ENCODE peak calls at places on chromosomes 2 and 18, in five cellular contexts. One of them, this sample, is unnamed.
A peak's percentile ranks its signal among the peaks of the same experiment; 100 is the strongest.

GRCh38 chr18:41396861-41397260 is 558.2 kb upstream of the PIK3C3 start:
- DNase-seq in foreskin fibroblast: no peak
- DNase-seq in B cell: no peak
- DNase-seq in tibial nerve: no peak
- DNase-seq in AG09309: no peak
- DNase-seq in this sample: no peak

GRCh38 chr2:222610746-222611145 is 45.1 kb downstream of the FARSB start:
- DNase-seq in foreskin fibroblast: no peak
- DNase-seq in tibial nerve: no peak
- DNase-seq in B cell: no peak
- DNase-seq in AG09309: no peak
- DNase-seq in this sample: no peak

GRCh38 chr2:10935953-10936942 is 24.5 kb downstream of the KCNF1 start:
- DNase-seq in B cell: no peak
- DNase-seq in AG09309: peak; percentile 84
- DNase-seq in tibial nerve: no peak
- DNase-seq in foreskin fibroblast: peak; percentile 99
- DNase-seq in this sample: no peak

GRCh38 chr18:46199515-46200147 is 95.4 kb downstream of the HAUS1 start:
- DNase-seq in tibial nerve: no peak
- DNase-seq in B cell: no peak
- DNase-seq in foreskin fibroblast: peak; percentile 30
- DNase-seq in AG09309: no peak
- DNase-seq in this sample: no peak

GRCh38 chr2:52072949-52073348 is 1041.0 kb upstream of the NRXN1 start:
- DNase-seq in B cell: no peak
- DNase-seq in tibial nerve: no peak
- DNase-seq in AG09309: no peak
- DNase-seq in foreskin fibroblast: no peak
- DNase-seq in this sample: no peak

GRCh38 chr2:198004173-198004572 is 199.8 kb downstream of the PLCL1 start:
- DNase-seq in foreskin fibroblast: peak; percentile 4
- DNase-seq in tibial nerve: no peak
- DNase-seq in AG09309: no peak
- DNase-seq in B cell: no peak
- DNase-seq in this sample: no peak

GRCh38 chr2:26674771-26675170 is 17.8 kb upstream of the KCNK3 start:
- DNase-seq in AG09309: no peak
- DNase-seq in B cell: no peak
- DNase-seq in foreskin fibroblast: no peak
- DNase-seq in tibial nerve: no peak
- DNase-seq in this sample: no peak

GRCh38 chr18:27762054-27762453 is 414.9 kb downstream of the CDH2 start:
- DNase-seq in foreskin fibroblast: no peak
- DNase-seq in B cell: no peak
- DNase-seq in AG09309: no peak
- DNase-seq in tibial nerve: no peak
- DNase-seq in this sample: no peak

GRCh38 chr2:120237491-120237902 is 14.3 kb upstream of the TMEM185B start:
- DNase-seq in B cell: no peak
- DNase-seq in tibial nerve: no peak
- DNase-seq in foreskin fibroblast: peak; percentile 88
- DNase-seq in AG09309: no peak
- DNase-seq in this sample: no peak

GRCh38 chr2:95760839-95761525 is 169.2 kb downstream of the TRIM43 start:
- DNase-seq in AG09309: peak; percentile 46
- DNase-seq in B cell: no peak
- DNase-seq in foreskin fibroblast: peak; percentile 80
- DNase-seq in tibial nerve: no peak
- DNase-seq in this sample: no peak

GRCh38 chr2:73089270-73090030 is 17.9 kb upstream of the SFXN5 start:
- DNase-seq in AG09309: peak; percentile 97
- DNase-seq in B cell: no peak
- DNase-seq in foreskin fibroblast: peak; percentile 99
- DNase-seq in tibial nerve: no peak
- DNase-seq in this sample: no peak

GRCh38 chr18:72376256-72376655 is 167.9 kb downstream of the CBLN2 start:
- DNase-seq in foreskin fibroblast: no peak
- DNase-seq in AG09309: no peak
- DNase-seq in tibial nerve: no peak
- DNase-seq in B cell: no peak
- DNase-seq in this sample: no peak

GRCh38 chr2:8309131-8309530 is 372.7 kb upstream of the ID2 start:
- DNase-seq in B cell: no peak
- DNase-seq in tibial nerve: no peak
- DNase-seq in AG09309: no peak
- DNase-seq in foreskin fibroblast: no peak
- DNase-seq in this sample: no peak

GRCh38 chr2:157996799-157997198 is 104.9 kb upstream of the UPP2 start:
- DNase-seq in AG09309: no peak
- DNase-seq in foreskin fibroblast: no peak
- DNase-seq in B cell: no peak
- DNase-seq in tibial nerve: no peak
- DNase-seq in this sample: no peak

GRCh38 chr18:59478591-59478990 is 119.5 kb upstream of the LMAN1 start:
- DNase-seq in B cell: no peak
- DNase-seq in foreskin fibroblast: peak; percentile 42
- DNase-seq in AG09309: peak; percentile 48
- DNase-seq in tibial nerve: no peak
- DNase-seq in this sample: no peak

GRCh38 chr2:118834901-118835738 is 12.3 kb downstream of the EN1 start:
- DNase-seq in B cell: no peak
- DNase-seq in AG09309: no peak
- DNase-seq in foreskin fibroblast: no peak
- DNase-seq in tibial nerve: no peak
- DNase-seq in this sample: peak; percentile 21

GRCh38 chr2:8710951-8711350 is 29.1 kb downstream of the ID2 start:
- DNase-seq in AG09309: no peak
- DNase-seq in B cell: no peak
- DNase-seq in tibial nerve: no peak
- DNase-seq in foreskin fibroblast: no peak
- DNase-seq in this sample: no peak

GRCh38 chr2:70095833-70096670 is 8.8 kb downstream of the PCBP1 start:
- DNase-seq in tibial nerve: no peak
- DNase-seq in AG09309: no peak
- DNase-seq in B cell: no peak
- DNase-seq in foreskin fibroblast: no peak
- DNase-seq in this sample: no peak
- TF ChIP-seq CTCF in tibial nerve: no peak
- TF ChIP-seq CTCF in AG09309: no peak
- TF ChIP-seq CTCF in B cell: no peak
- TF ChIP-seq CTCF in foreskin fibroblast: no peak
- TF ChIP-seq CTCF in this sample: no peak

GRCh38 chr2:210899131-210899530 is 342.7 kb downstream of the CPS1 start:
- DNase-seq in AG09309: no peak
- DNase-seq in B cell: no peak
- DNase-seq in tibial nerve: no peak
- DNase-seq in foreskin fibroblast: no peak
- DNase-seq in this sample: no peak

DNA sequence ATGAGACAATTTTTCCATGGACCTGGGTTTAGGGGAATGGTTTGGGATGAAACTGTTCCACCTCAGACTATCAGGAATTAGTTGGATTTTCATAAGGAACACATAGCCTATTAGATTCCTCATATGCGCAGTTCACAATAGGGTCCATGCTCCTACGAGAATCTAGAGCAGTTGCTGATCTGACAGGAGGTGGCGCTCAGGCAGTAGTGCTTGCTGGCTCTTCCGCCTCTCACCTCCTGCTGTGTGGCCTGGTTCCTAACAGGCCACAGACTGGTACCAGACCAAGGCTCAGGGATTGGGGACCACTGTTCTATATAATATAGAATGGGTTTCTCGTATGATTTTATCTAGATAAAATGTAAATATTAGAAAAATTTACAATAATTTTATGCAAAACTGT is 338.7 kb downstream of the CPS1 start:
- DNase-seq in B cell: no peak
- DNase-seq in tibial nerve: no peak
- DNase-seq in AG09309: no peak
- DNase-seq in foreskin fibroblast: no peak
- DNase-seq in this sample: no peak
- TF ChIP-seq CTCF in B cell: no peak
- TF ChIP-seq CTCF in tibial nerve: no peak
- TF ChIP-seq CTCF in AG09309: no peak
- TF ChIP-seq CTCF in foreskin fibroblast: no peak
- TF ChIP-seq CTCF in this sample: no peak

GRCh38 chr2:165087933-165088901 is 115.6 kb downstream of the SCN3A start:
- DNase-seq in foreskin fibroblast: no peak
- DNase-seq in B cell: no peak
- DNase-seq in AG09309: no peak
- DNase-seq in tibial nerve: no peak
- DNase-seq in this sample: no peak
- TF ChIP-seq CTCF in foreskin fibroblast: no peak
- TF ChIP-seq CTCF in B cell: no peak
- TF ChIP-seq CTCF in AG09309: no peak
- TF ChIP-seq CTCF in tibial nerve: no peak
- TF ChIP-seq CTCF in this sample: no peak

DNA sequence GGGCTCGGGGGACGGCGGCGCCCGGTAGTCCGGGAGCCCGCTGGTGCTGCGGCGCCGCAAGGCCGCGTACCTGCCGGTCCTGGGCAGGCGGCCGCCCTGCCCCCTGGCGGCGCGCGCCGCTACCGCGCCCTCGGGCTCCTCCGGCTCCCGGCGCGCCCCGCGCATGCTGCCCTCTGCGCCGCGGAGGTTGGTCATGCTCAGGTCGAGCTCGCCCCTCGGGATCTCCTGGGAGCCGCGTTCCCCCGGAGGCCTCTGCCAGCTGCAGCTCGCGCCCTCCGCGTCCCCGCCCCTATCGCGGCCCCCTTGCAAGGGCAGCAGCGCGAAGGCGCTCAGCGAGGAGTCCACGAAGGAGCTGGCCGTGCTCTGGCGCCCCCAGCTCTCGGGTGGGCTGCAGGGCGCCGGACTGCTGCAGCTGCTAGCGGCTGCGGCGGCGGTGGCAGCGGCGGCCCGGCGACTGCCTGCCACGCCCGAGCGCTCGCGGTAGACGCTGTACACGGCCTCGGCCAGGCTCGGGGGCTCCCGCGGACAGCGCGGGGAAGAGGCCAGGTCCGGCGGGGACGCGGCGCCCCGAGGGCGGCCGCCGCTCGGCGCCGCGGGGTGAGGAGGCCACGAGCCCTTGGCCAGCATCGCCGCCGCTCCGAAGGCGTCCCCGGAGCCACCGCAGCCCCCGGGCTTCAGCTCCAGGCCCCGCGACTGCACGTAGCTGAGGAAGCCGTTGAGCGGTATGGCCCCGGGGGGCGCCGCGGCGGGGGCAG is 4.5 kb downstream of the TMEM200C start:
- DNase-seq in B cell: no peak
- DNase-seq in tibial nerve: no peak
- DNase-seq in AG09309: no peak
- DNase-seq in foreskin fibroblast: no peak
- DNase-seq in this sample: peak; percentile 82
- TF ChIP-seq CTCF in B cell: peak; percentile 57
- TF ChIP-seq CTCF in tibial nerve: peak; percentile 70
- TF ChIP-seq CTCF in AG09309: no peak
- TF ChIP-seq CTCF in foreskin fibroblast: no peak
- TF ChIP-seq CTCF in this sample: peak; percentile 76

GRCh38 chr2:74104839-74105238 is 42.9 kb downstream of the BOLA3 start:
- DNase-seq in B cell: no peak
- DNase-seq in tibial nerve: no peak
- DNase-seq in foreskin fibroblast: no peak
- DNase-seq in AG09309: no peak
- DNase-seq in this sample: no peak
- TF ChIP-seq CTCF in B cell: peak; percentile 51
- TF ChIP-seq CTCF in tibial nerve: no peak
- TF ChIP-seq CTCF in foreskin fibroblast: peak; percentile 8
- TF ChIP-seq CTCF in AG09309: no peak
- TF ChIP-seq CTCF in this sample: no peak

GRCh38 chr18:48709371-48709770 is 170.5 kb downstream of the CTIF start:
- DNase-seq in B cell: no peak
- DNase-seq in foreskin fibroblast: no peak
- DNase-seq in tibial nerve: no peak
- DNase-seq in AG09309: no peak
- DNase-seq in this sample: no peak
- TF ChIP-seq CTCF in B cell: no peak
- TF ChIP-seq CTCF in foreskin fibroblast: no peak
- TF ChIP-seq CTCF in tibial nerve: no peak
- TF ChIP-seq CTCF in AG09309: no peak
- TF ChIP-seq CTCF in this sample: no peak

GRCh38 chr2:46066591-46066990 is 230.6 kb upstream of the EPAS1 start:
- DNase-seq in AG09309: no peak
- DNase-seq in foreskin fibroblast: no peak
- DNase-seq in tibial nerve: no peak
- DNase-seq in B cell: no peak
- DNase-seq in this sample: no peak

GRCh38 chr2:46065152-46065551 is 232.1 kb upstream of the EPAS1 start:
- DNase-seq in foreskin fibroblast: no peak
- DNase-seq in AG09309: no peak
- DNase-seq in tibial nerve: no peak
- DNase-seq in B cell: no peak
- DNase-seq in this sample: no peak

GRCh38 chr2:46066116-46066515 is 231.1 kb upstream of the EPAS1 start:
- DNase-seq in tibial nerve: no peak
- DNase-seq in foreskin fibroblast: no peak
- DNase-seq in B cell: no peak
- DNase-seq in AG09309: no peak
- DNase-seq in this sample: no peak

GRCh38 chr2:46064396-46064795 is 232.8 kb upstream of the EPAS1 start:
- DNase-seq in B cell: no peak
- DNase-seq in AG09309: no peak
- DNase-seq in foreskin fibroblast: no peak
- DNase-seq in tibial nerve: no peak
- DNase-seq in this sample: no peak

GRCh38 chr2:46062637-46063412 is 234.4 kb upstream of the EPAS1 start:
- DNase-seq in foreskin fibroblast: peak; percentile 67
- DNase-seq in tibial nerve: peak; percentile 99
- DNase-seq in AG09309: peak; percentile 73
- DNase-seq in B cell: peak; percentile 67
- DNase-seq in this sample: peak; percentile 68
- TF ChIP-seq CTCF in foreskin fibroblast: peak; percentile 89
- TF ChIP-seq CTCF in tibial nerve: peak; percentile 83
- TF ChIP-seq CTCF in AG09309: peak; percentile 83
- TF ChIP-seq CTCF in B cell: peak; percentile 80
- TF ChIP-seq CTCF in this sample: peak; percentile 91

DNA sequence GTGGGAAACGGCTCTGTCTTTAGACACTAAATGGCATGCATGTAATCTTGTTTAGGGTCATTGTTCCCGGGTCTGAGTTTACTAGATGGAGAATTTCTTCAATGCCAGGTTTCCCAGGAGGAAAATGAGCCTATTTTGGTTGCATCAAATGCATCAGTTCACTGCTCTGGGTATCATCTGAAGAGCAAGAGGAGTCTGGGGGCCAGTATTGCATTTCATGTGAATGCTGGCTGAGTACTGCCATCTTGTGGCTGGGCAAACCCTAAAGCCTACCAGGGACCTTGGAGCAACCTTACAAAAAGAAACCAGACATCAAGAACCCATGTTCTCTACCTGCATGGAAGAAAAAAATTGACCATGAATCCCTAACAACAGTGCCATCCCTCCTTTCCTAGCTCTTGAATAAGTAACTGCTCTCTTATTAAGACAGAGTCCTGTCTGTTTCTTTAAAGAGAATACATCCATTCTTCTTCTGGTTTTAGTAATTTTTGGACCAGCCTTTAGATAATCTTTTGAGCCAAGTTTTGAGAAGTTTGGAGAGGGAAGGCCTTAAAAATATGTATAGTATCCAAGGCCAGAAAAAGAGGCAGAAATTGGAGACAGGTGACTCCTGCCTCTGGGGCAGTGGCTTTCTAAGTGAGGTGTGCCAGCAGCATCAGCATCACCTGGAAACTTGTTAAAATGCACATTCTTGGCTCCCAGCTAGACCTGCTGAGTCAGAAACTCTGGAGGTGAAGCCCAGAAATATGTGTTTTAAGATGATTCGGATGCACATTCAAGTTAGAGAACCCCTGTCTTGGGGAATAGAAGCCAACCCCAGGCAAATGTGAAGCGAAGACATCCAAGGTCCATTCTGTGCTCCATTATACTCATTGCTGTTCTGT is 261.0 kb upstream of the CXCR4 start:
- DNase-seq in AG09309: no peak
- DNase-seq in foreskin fibroblast: no peak
- DNase-seq in tibial nerve: peak; percentile 43
- DNase-seq in B cell: peak; percentile 83
- DNase-seq in this sample: peak; percentile 42
- TF ChIP-seq CTCF in AG09309: peak; percentile 48
- TF ChIP-seq CTCF in foreskin fibroblast: peak; percentile 47
- TF ChIP-seq CTCF in tibial nerve: peak; percentile 62
- TF ChIP-seq CTCF in B cell: peak; percentile 88
- TF ChIP-seq CTCF in this sample: peak; percentile 78